ENCODE peak calls at places on chromosome 3, in four cellular contexts. G, M, S and H are unnamed samples.

GRCh38 chr3:72678892-72679291 is 169.4 kb downstream of the SHQ1 start:
- DNase-seq in G (no peak), M (no peak), S (no peak), H (no peak)

GRCh38 chr3:9951962-9952805 is at the start of gene PRRT3:
- DNase-seq in G (peak; percentile 69), M (peak; percentile 42), S (peak; percentile 38), H (peak; percentile 41)

GRCh38 chr3:41267975-41268640 is 68.8 kb downstream of the CTNNB1 start:
- DNase-seq in G (no peak), M (peak; percentile 96), S (peak; percentile 94), H (no peak)

GRCh38 chr3:16871915-16872842 is 12.6 kb upstream of the PLCL2 start:
- DNase-seq in G (no peak), M (no peak), S (no peak), H (no peak)

GRCh38 chr3:119794971-119795612 is 13.2 kb downstream of the NR1I2 start:
- DNase-seq in G (no peak), M (peak; percentile 21), S (peak; percentile 88), H (no peak)

GRCh38 chr3:119871571-119871970 is 89.7 kb downstream of the NR1I2 start:
- DNase-seq in G (no peak), M (no peak), S (no peak), H (no peak)

GRCh38 chr3:129121792-129122696 is at the start of gene RAB43:
- DNase-seq in G (peak; percentile 92), M (peak; percentile 73), S (peak; percentile 80), H (peak; percentile 86)

GRCh38 chr3:12730511-12731234 is 28.4 kb downstream of the TMEM40 start:
- DNase-seq in G (no peak), M (no peak), S (no peak), H (no peak)

GRCh38 chr3:151431940-151432339 is 28.9 kb downstream of the IGSF10 start:
- DNase-seq in G (no peak), M (peak; percentile 67), S (no peak), H (no peak)

GRCh38 chr3:184596886-184597575 is 35.4 kb downstream of the EPHB3 start:
- DNase-seq in G (no peak), M (no peak), S (no peak), H (no peak)

GRCh38 chr3:185702564-185703225 is 116.6 kb downstream of the SENP2 start:
- DNase-seq in G (no peak), M (no peak), S (no peak), H (no peak)

GRCh38 chr3:195896361-195897080 is 11.8 kb downstream of the TNK2 start:
- DNase-seq in G (peak; percentile 51), M (peak; percentile 80), S (peak; percentile 44), H (no peak)

GRCh38 chr3:54322354-54322753 is 200.0 kb downstream of the CACNA2D3 start:
- DNase-seq in G (no peak), M (no peak), S (peak; percentile 5), H (no peak)

GRCh38 chr3:175511219-175511780 is 652.2 kb downstream of the NAALADL2 start:
- DNase-seq in G (no peak), M (no peak), S (no peak), H (no peak)

GRCh38 chr3:174540081-174540480 is 319.1 kb upstream of the NAALADL2 start:
- DNase-seq in G (no peak), M (no peak), S (no peak), H (no peak)

GRCh38 chr3:51375136-51375535 is 10.0 kb upstream of the MANF start:
- DNase-seq in G (no peak), M (no peak), S (no peak), H (no peak)

GRCh38 chr3:161372321-161373260 is 1.3 kb upstream of the SPTSSB start:
- DNase-seq in G (peak; percentile 50), M (peak; percentile 4), S (no peak), H (no peak)

GRCh38 chr3:177522051-177522450 is 324.8 kb upstream of the TBL1XR1 start:
- DNase-seq in G (no peak), M (no peak), S (no peak), H (no peak)

GRCh38 chr3:177519588-177519987 is 322.3 kb upstream of the TBL1XR1 start:
- DNase-seq in G (peak; percentile 58), M (no peak), S (no peak), H (no peak)

GRCh38 chr3:177523072-177523675 is 325.9 kb upstream of the TBL1XR1 start:
- DNase-seq in G (no peak), M (no peak), S (no peak), H (no peak)

GRCh38 chr3:177523991-177524438 is 326.7 kb upstream of the TBL1XR1 start:
- DNase-seq in G (no peak), M (peak; percentile 84), S (peak; percentile 54), H (no peak)

GRCh38 chr3:177521305-177521704 is 324.0 kb upstream of the TBL1XR1 start:
- DNase-seq in G (no peak), M (no peak), S (no peak), H (no peak)
- TF ChIP-seq CTCF in G (no peak), M (no peak), S (no peak), H (no peak)

DNA sequence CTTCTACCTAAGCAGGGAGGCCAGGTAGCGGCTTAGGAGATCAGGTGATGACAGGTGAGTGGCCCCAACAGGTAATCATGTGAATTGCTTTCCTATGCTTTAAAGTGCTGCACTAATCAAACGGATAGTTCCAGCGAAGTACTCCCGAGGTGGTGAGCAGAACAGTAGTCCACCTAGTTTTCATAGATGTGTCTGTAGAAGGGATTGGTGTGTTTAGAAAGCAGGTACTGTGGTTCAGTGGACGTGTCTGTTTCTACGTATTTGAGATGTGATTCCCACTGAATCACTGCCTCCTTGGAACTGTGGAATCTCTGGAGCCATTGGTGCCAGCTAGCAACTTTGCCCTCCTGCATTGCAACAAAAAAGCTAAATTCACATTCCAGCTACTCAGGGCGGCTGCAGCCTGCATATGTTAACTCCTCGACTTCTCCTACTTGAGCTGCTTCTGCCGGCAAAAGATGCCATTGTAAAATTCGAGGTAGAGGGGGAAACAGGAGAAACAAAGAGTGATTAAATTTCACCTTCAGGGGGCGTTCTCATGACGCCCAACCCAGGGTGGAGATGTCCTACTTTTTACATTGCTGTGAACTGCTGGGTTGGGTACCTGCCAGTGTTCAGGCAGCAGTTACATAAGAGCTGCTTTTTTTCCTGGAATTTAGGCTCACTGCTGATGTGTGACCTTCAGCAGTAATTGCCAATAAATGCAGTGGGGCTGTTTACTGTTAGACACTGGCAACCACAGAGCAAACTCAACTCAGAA is 227.3 kb downstream of the ITPR1 start:
- DNase-seq in G (peak; percentile 57), M (peak; percentile 64), S (peak; percentile 86), H (no peak)
- TF ChIP-seq CTCF in G (peak; percentile 23), M (peak; percentile 24), S (peak; percentile 70), H (no peak)

GRCh38 chr3:49028298-49028672 is 913 bp downstream of the IMPDH2 start:
- DNase-seq in G (no peak), M (no peak), S (no peak), H (no peak)

GRCh38 chr3:49030331-49030730 is 1.1 kb upstream of the IMPDH2 start:
- DNase-seq in G (no peak), M (no peak), S (no peak), H (no peak)

GRCh38 chr3:49029563-49029884 is 326 bp upstream of the IMPDH2 start:
- DNase-seq in G (no peak), M (no peak), S (no peak), H (no peak)

GRCh38 chr3:49027634-49028033 is 1.6 kb downstream of the IMPDH2 start:
- DNase-seq in G (no peak), M (no peak), S (no peak), H (no peak)

GRCh38 chr3:49028673-49029562 is at the start of gene IMPDH2:
- DNase-seq in G (peak; percentile 98), M (peak; percentile 92), S (peak; percentile 91), H (peak; percentile 91)
- TF ChIP-seq CTCF in G (no peak), M (no peak), S (no peak), H (no peak)

GRCh38 chr3:42763023-42763422 is 10.0 kb downstream of the CCDC13 start:
- DNase-seq in G (no peak), M (peak; percentile 78), S (no peak), H (no peak)
- TF ChIP-seq CTCF in G (no peak), M (no peak), S (no peak), H (no peak)

GRCh38 chr3:194350726-194351071 is 429 bp downstream of the CPN2 start:
- DNase-seq in G (no peak), M (no peak), S (no peak), H (no peak)

GRCh38 chr3:194346035-194346434 is 5.1 kb downstream of the CPN2 start:
- DNase-seq in G (no peak), M (no peak), S (no peak), H (no peak)

GRCh38 chr3:194346621-194347020 is 4.5 kb downstream of the CPN2 start:
- DNase-seq in G (no peak), M (no peak), S (no peak), H (no peak)

GRCh38 chr3:194351080-194351672 is at the start of gene CPN2:
- DNase-seq in G (no peak), M (no peak), S (no peak), H (no peak)

DNA sequence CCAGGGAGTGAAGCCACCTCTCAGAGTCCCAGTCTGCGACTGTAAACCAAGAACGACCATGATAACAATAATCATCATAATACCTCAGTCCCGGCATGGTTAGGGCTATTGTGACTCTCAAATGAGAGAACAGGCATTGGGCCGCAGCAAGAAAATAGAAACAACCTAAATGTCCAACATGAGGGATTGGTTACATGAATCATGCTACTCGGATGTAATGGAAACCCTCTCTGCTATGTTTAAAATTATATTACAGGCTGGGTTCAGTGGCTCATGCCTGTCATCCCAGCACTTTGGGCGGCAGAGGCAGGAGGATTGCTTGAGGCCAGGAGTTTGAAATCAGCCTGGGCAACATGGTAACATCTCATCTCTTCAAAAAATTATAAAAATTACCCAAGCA is 2.8 kb downstream of the CPN2 start:
- DNase-seq in G (no peak), M (no peak), S (no peak), H (no peak)
- TF ChIP-seq CTCF in G (no peak), M (no peak), S (no peak), H (no peak)

GRCh38 chr3:58135712-58136543 is 74.8 kb downstream of the DNASE1L3 start:
- DNase-seq in G (no peak), M (peak; percentile 14), S (no peak), H (no peak)
- TF ChIP-seq CTCF in G (no peak), M (no peak), S (peak; percentile 26), H (no peak)

DNA sequence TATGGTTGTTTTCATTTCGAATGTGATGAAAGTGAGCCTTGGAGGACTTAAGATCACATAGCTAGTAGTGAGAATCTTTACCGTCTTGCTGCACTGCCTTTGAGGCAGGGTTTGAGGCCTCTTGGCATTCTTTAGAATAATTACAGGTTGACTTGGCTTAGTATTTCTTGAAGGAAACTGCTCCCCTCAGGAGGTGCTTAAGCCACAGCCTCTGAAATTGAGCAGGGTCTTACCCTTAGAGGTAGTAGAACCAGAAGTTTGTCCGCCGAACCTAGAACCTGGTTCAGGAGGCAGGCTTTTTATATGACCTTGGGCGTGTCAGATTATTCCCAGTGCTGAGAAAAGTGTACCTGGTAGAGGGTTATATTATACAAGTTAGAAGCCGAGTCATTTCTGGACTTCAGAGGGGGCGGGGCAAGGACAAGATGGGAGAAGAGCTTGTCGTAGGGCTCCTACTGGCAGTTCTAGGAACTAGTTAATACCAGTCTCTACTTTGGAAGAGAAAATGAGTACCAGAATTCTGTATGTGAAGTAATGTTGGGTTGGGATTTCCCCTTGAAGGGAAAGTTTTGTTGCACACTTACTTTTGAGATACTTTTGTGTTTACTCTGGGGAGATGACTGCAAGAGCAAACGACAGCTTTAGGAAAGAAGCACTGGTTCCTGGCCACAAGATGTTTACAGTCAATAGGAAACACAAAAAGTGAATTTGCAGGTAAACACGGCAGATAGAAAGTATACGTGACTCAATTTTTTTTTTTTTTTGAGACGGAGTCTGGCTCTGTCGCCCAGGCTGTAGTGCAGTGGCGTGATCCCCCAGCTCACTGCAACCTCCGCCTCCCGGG is 1.3 kb downstream of the TFG start:
- DNase-seq in G (no peak), M (peak; percentile 65), S (peak; percentile 82), H (peak; percentile 21)
- TF ChIP-seq CTCF in G (no peak), M (peak; percentile 38), S (peak; percentile 8), H (no peak)